ENCODE peak calls at places on chromosomes 7 and 10, in ten cellular contexts. T, W, M, Q, J, V, C, F, O and P are unnamed samples.
A peak's percentile ranks its signal among the peaks of the same experiment; 100 is the strongest.

GRCh38 chr7:129456421-129456820 is 22.2 kb downstream of the STRIP2 start:
- DNase-seq in T (no peak), W (no peak), M (no peak), Q (no peak), J (no peak), V (no peak), C (no peak), F (no peak), O (no peak), P (no peak)

GRCh38 chr10:79386637-79387465 is 39.6 kb downstream of the PPIF start:
- DNase-seq in T (no peak), W (no peak), M (peak; percentile 6), Q (peak; percentile 45), J (no peak), V (no peak), C (no peak), F (no peak), O (peak; percentile 29), P (no peak)

GRCh38 chr10:108411181-108411580 is 1246.7 kb upstream of the SORCS1 start:
- DNase-seq in T (no peak), W (no peak), M (no peak), Q (no peak), J (no peak), V (no peak), C (no peak), F (no peak), O (no peak), P (no peak)

GRCh38 chr7:86469680-86470295 is 173.9 kb upstream of the GRM3 start:
- DNase-seq in T (peak; percentile 93), W (peak; percentile 91), M (no peak), Q (peak; percentile 43), J (no peak), V (peak; percentile 56), C (peak; percentile 82), F (peak; percentile 40), O (peak; percentile 84), P (peak; percentile 2)

GRCh38 chr7:15685358-15686181 is 913 bp downstream of the MEOX2 start:
- DNase-seq in T (peak; percentile 58), W (no peak), M (no peak), Q (peak; percentile 40), J (peak; percentile 44), V (no peak), C (peak; percentile 76), F (no peak), O (peak; percentile 71), P (no peak)

GRCh38 chr10:70283445-70284399 is at the start of gene NPFFR1:
- DNase-seq in T (peak; percentile 81), W (no peak), M (no peak), Q (no peak), J (no peak), V (no peak), C (no peak), F (no peak), O (peak; percentile 64), P (no peak)

GRCh38 chr7:134798155-134798554 is 18.7 kb downstream of the CALD1 start:
- DNase-seq in T (no peak), W (no peak), M (no peak), Q (no peak), J (no peak), V (no peak), C (peak; percentile 30), F (no peak), O (no peak), P (no peak)

GRCh38 chr10:129911451-129912160 is 52.5 kb downstream of the EBF3 start:
- DNase-seq in T (no peak), W (no peak), M (no peak), Q (no peak), J (no peak), V (no peak), C (no peak), F (no peak), O (no peak), P (no peak)

GRCh38 chr7:39413866-39414668 is 152.1 kb upstream of the YAE1 start:
- DNase-seq in T (peak; percentile 86), W (peak; percentile 18), M (no peak), Q (no peak), J (no peak), V (peak; percentile 31), C (peak; percentile 66), F (peak; percentile 23), O (peak; percentile 86), P (no peak)

GRCh38 chr7:135169141-135169935 is 1.2 kb downstream of the CYREN start:
- DNase-seq in T (peak; percentile 46), W (peak; percentile 75), M (no peak), Q (no peak), J (no peak), V (peak; percentile 81), C (peak; percentile 77), F (peak; percentile 68), O (peak; percentile 86), P (no peak)

GRCh38 chr10:74153676-74154075 is 2.7 kb downstream of the ADK start:
- DNase-seq in T (no peak), W (no peak), M (no peak), Q (no peak), J (no peak), V (no peak), C (no peak), F (no peak), O (no peak), P (no peak)

GRCh38 chr7:102140952-102141370 is 145.7 kb upstream of the SH2B2 start:
- DNase-seq in T (no peak), W (peak; percentile 54), M (no peak), Q (no peak), J (no peak), V (no peak), C (no peak), F (no peak), O (no peak), P (peak; percentile 8)

GRCh38 chr7:139733751-139734150 is 44.0 kb downstream of the HIPK2 start:
- DNase-seq in T (no peak), W (no peak), M (no peak), Q (no peak), J (no peak), V (no peak), C (no peak), F (no peak), O (no peak), P (no peak)
- H3K27ac ChIP-seq in T (no peak overlapping the region), W (no peak overlapping the region), M (peak overlapping the region; percentile 96), Q (peak overlapping the region; percentile 96), J (no peak overlapping the region), V (no peak overlapping the region), C (peak overlapping the region; percentile 88), F (peak overlapping the region; percentile 70), O (no peak overlapping the region), P (peak overlapping the region; percentile 45)

DNA sequence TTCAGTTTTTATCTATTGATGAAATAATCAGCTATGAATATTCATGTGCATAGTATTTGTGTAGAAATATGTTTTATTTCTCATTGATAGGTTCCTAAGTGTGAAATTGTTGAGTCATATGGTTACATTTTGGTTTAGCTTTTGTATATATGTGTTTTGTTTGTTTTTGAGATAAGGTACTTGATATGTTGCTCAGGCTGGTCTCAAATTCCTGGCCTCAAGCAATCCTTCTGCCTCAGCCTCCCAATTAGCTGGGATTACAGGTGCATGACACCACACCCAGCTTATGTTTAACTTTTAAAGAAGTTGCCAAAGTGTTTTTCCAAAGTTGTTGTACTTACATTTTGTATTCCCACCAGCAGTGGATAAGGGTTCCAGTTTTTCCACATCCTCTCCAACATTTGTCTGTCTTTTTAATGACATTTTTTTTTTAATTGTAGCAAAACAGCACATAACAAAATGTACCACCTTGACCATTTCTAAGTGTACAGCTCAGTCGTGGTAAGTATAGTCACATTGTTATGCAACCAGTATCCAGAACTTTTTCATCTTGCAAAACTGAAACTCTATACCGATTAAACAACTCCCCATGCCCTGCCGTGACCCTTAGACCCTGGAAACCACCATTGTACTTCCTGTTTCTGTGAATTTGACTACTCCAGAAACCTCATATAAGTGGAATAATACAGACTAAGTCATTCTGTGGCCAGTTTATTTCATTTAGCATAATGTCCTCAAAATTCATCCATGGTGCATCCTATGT is 12.6 kb upstream of the UBE2D1 start:
- DNase-seq in T (no peak), W (peak; percentile 10), M (no peak), Q (no peak), J (no peak), V (no peak), C (no peak), F (no peak), O (no peak), P (no peak)
- H3K27ac ChIP-seq in T (no peak overlapping the region), W (no peak overlapping the region), M (no peak overlapping the region), Q (no peak overlapping the region), J (no peak overlapping the region), V (peak overlapping the region; percentile 11), C (no peak overlapping the region), F (no peak overlapping the region), O (no peak overlapping the region), P (no peak overlapping the region)

GRCh38 chr7:2803342-2803692 is 40.8 kb downstream of the GNA12 start:
- DNase-seq in T (no peak), W (no peak), M (no peak), Q (no peak), J (no peak), V (no peak), C (no peak), F (no peak), O (no peak), P (no peak)

GRCh38 chr7:2802504-2803341 is 41.4 kb downstream of the GNA12 start:
- DNase-seq in T (peak; percentile 50), W (no peak), M (no peak), Q (no peak), J (no peak), V (no peak), C (peak; percentile 37), F (peak; percentile 36), O (no peak), P (no peak)

GRCh38 chr7:2804227-2804763 is 39.8 kb downstream of the GNA12 start:
- DNase-seq in T (no peak), W (no peak), M (no peak), Q (no peak), J (no peak), V (peak; percentile 57), C (no peak), F (no peak), O (no peak), P (no peak)

GRCh38 chr7:2805213-2806003 is 38.7 kb downstream of the GNA12 start:
- DNase-seq in T (no peak), W (no peak), M (no peak), Q (no peak), J (peak; percentile 76), V (peak; percentile 26), C (no peak), F (no peak), O (no peak), P (no peak)

GRCh38 chr7:2803755-2804154 is 40.4 kb downstream of the GNA12 start:
- DNase-seq in T (no peak), W (no peak), M (no peak), Q (no peak), J (no peak), V (no peak), C (no peak), F (no peak), O (no peak), P (no peak)
- H3K27ac ChIP-seq in T (no peak overlapping the region), W (no peak overlapping the region), M (no peak overlapping the region), Q (no peak overlapping the region), J (no peak overlapping the region), V (no peak overlapping the region), C (no peak overlapping the region), F (no peak overlapping the region), O (peak overlapping the region; percentile 51), P (no peak overlapping the region)

DNA sequence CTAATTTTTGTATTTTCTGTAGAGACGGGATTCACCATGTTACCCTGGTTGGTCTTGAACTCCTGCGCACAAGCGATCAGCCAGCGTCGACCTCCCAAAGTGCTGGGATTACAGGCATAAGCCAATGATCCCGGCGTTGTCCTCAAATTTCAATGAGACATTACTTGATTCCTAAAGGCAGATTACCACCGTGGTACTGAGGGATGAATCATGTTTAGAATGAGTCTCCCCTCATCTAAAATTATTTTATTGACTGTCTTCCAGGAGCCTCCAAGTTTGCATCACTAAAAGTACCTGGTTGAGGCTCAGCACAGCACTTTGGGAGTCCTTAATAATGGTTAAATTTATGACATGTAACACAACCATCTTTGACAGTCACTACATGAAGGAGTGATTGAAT is 142.2 kb upstream of the AKR1E2 start:
- DNase-seq in T (no peak), W (no peak), M (no peak), Q (no peak), J (no peak), V (no peak), C (peak; percentile 37), F (no peak), O (no peak), P (no peak)
- H3K27ac ChIP-seq in T (no peak overlapping the region), W (no peak overlapping the region), M (no peak overlapping the region), Q (no peak overlapping the region), J (no peak overlapping the region), V (no peak overlapping the region), C (no peak overlapping the region), F (no peak overlapping the region), O (no peak overlapping the region), P (no peak overlapping the region)